ENCODE peak calls at places on chromosome 10, in six cellular contexts. C is esophagus squamous epithelium, B is psoas muscle, U is upper lobe of right lung, L is fibroblast of the aortic adventitia, A is left ventricle myocardium inferior. Q is an unnamed sample.
A peak's percentile ranks its signal among the peaks of the same experiment; 100 is the strongest.

GRCh38 chr10:12780634-12781601 is 220.6 kb downstream of the CCDC3 start:
- DNase-seq in L (no peak), C (no peak), U (no peak), A (peak; percentile 29), B (no peak), Q (no peak)

GRCh38 chr10:28542728-28543127 is 9.8 kb downstream of the WAC start:
- DNase-seq in C (no peak), B (no peak), U (no peak), A (no peak), L (no peak), Q (no peak)

GRCh38 chr10:43873717-43874116 is 225.0 kb upstream of the ZNF32 start:
- DNase-seq in L (no peak), C (no peak), A (no peak), U (no peak), B (no peak), Q (no peak)

GRCh38 chr10:133388973-133389818 is 4.8 kb upstream of the MTG1 start:
- DNase-seq in L (no peak), U (peak; percentile 70), B (no peak), C (no peak), A (no peak), Q (no peak)

GRCh38 chr10:130970341-130971122 is 341.0 kb downstream of the TCERG1L start:
- DNase-seq in B (no peak), L (no peak), U (no peak), A (no peak), C (no peak), Q (no peak)

GRCh38 chr10:79982861-79983260 is 34.0 kb upstream of the SFTPD start:
- DNase-seq in U (no peak), A (no peak), B (no peak), C (no peak), L (no peak), Q (no peak)

GRCh38 chr10:12509016-12509793 is 159.9 kb downstream of the CAMK1D start:
- DNase-seq in C (no peak), U (no peak), B (no peak), A (no peak), L (no peak), Q (no peak)

GRCh38 chr10:79132681-79133381 is 64.1 kb downstream of the ZMIZ1 start:
- DNase-seq in B (no peak), L (no peak), A (no peak), U (no peak), C (no peak), Q (no peak)

GRCh38 chr10:18044976-18045720 is 93.4 kb downstream of the SLC39A12 start:
- DNase-seq in B (no peak), L (peak; percentile 31), C (no peak), U (no peak), A (no peak), Q (no peak)

GRCh38 chr10:130929422-130930325 is 381.8 kb downstream of the TCERG1L start:
- DNase-seq in U (no peak), B (no peak), C (no peak), A (no peak), L (no peak), Q (no peak)

GRCh38 chr10:30581779-30582380 is 47.7 kb downstream of the LYZL2 start:
- DNase-seq in B (no peak), C (no peak), L (peak; percentile 63), U (no peak), A (no peak), Q (peak; percentile 35)

GRCh38 chr10:47347303-47347675 is 874 bp upstream of the RBP3 start:
- DNase-seq in C (no peak), L (no peak), A (no peak), B (no peak), U (peak; percentile 8), Q (no peak)

GRCh38 chr10:37584643-37585042 is 272.8 kb downstream of the ZNF248 start:
- DNase-seq in A (no peak), U (no peak), C (no peak), L (no peak), B (no peak), Q (no peak)

GRCh38 chr10:113704637-113705343 is 25.1 kb downstream of the CASP7 start:
- DNase-seq in C (no peak), U (no peak), A (no peak), L (peak; percentile 68), B (no peak), Q (peak; percentile 32)

GRCh38 chr10:11353229-11353896 is 258.1 kb downstream of the USP6NL start:
- DNase-seq in A (no peak), U (no peak), C (no peak), L (no peak), B (no peak), Q (no peak)

GRCh38 chr10:11411926-11412545 is 199.4 kb downstream of the USP6NL start:
- DNase-seq in U (no peak), A (no peak), B (no peak), L (no peak), C (no peak), Q (no peak)

GRCh38 chr10:77890097-77890496 is 36.5 kb downstream of the DLG5 start:
- DNase-seq in B (no peak), L (no peak), C (no peak), U (no peak), A (no peak), Q (no peak)
- TF ChIP-seq CTCF in B (no peak), L (no peak), C (no peak), U (no peak), A (no peak), Q (peak; percentile 26)

DNA sequence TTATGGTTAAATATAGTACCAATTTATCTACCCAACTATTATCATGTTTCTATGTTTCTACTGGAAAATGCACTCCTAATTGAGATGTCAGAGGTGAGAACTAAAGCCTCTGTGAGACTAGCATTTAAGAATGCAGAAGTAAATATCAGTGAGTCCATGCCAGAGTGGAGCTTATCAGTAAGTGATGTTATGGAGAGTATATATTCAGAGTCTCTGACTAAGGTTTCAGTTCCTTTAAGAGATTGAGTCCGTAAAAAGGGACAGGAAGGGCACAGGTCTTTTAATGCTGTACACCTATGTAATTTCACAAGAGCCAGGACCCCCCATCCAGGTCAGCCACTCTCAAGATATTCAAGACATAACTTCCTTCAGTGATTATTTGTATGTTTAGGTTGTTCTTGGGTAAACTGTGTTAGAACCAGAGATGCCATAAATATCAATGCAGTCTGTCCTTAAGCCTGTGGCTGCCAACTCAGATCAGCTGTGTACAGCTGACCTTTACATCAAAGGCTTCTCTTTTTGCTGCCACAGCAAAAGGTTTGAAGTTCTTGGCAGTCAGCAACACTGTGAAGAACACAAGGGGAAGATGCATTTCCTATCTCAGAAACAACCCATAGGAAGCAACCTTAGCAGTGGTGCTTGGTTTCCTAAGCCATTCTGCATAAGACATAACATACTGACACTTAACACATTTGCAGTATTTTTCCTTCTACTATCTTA is 244.8 kb downstream of the BICC1 start:
- DNase-seq in L (no peak), U (no peak), A (no peak), B (no peak), C (no peak), Q (no peak)
- H3K4me3 ChIP-seq in L (no peak overlapping the region), U (no peak overlapping the region), A (no peak overlapping the region), B (peak overlapping the region; percentile 60), C (no peak overlapping the region), Q (no peak overlapping the region)

GRCh38 chr10:35573786-35574185 is 31.4 kb upstream of the GJD4 start:
- DNase-seq in U (no peak), B (no peak), C (no peak), A (no peak), L (no peak), Q (no peak)

GRCh38 chr10:35575640-35576039 is 29.5 kb upstream of the GJD4 start:
- DNase-seq in L (no peak), A (no peak), U (no peak), C (no peak), B (no peak), Q (no peak)

GRCh38 chr10:35576730-35577129 is 28.4 kb upstream of the GJD4 start:
- DNase-seq in B (no peak), L (no peak), A (no peak), C (no peak), U (no peak), Q (no peak)

GRCh38 chr10:35572583-35572982 is 32.6 kb upstream of the GJD4 start:
- DNase-seq in A (no peak), L (no peak), C (no peak), U (no peak), B (no peak), Q (no peak)

GRCh38 chr10:35574924-35575352 is 30.2 kb upstream of the GJD4 start:
- DNase-seq in C (no peak), B (no peak), U (no peak), A (no peak), L (peak; percentile 88), Q (no peak)
- TF ChIP-seq CTCF in C (no peak), B (no peak), U (no peak), A (no peak), L (peak; percentile 32), Q (peak; percentile 49)

GRCh38 chr10:62264702-62265436 is 3.8 kb downstream of the RTKN2 start:
- DNase-seq in U (no peak), L (peak; percentile 95), C (no peak), B (no peak), A (no peak), Q (no peak)
- H3K4me3 ChIP-seq in U (peak overlapping the region; percentile 20), L (no peak overlapping the region), C (no peak overlapping the region), B (no peak overlapping the region), A (no peak overlapping the region), Q (no peak overlapping the region)

GRCh38 chr10:105974803-105975456 is 1189.6 kb downstream of the SORCS1 start:
- DNase-seq in L (peak; percentile 21), B (no peak), U (no peak), A (no peak), C (no peak), Q (no peak)
- TF ChIP-seq CTCF in L (peak; percentile 49), B (peak; percentile 37), U (peak; percentile 65), A (peak; percentile 74), C (peak; percentile 44), Q (peak; percentile 17)